ENCODE peak calls at places on chromosomes 3 and 15, in four cellular contexts. One of them, this sample, is unnamed.

GRCh38 chr15:69074011-69074842 is 59.7 kb downstream of the NOX5 start:
- DNase-seq in IMR-90: peak; percentile 54
- DNase-seq in GM23248: peak; percentile 67
- DNase-seq in gastrocnemius medialis: no peak
- DNase-seq in this sample: peak; percentile 69

GRCh38 chr3:37627951-37628620 is 233.6 kb upstream of the CTDSPL start:
- DNase-seq in IMR-90: no peak
- DNase-seq in GM23248: no peak
- DNase-seq in gastrocnemius medialis: no peak
- DNase-seq in this sample: no peak

GRCh38 chr3:129277829-129278271 is 820 bp upstream of the HMCES start:
- DNase-seq in IMR-90: peak; percentile 19
- DNase-seq in GM23248: peak; percentile 47
- DNase-seq in gastrocnemius medialis: no peak
- DNase-seq in this sample: no peak

GRCh38 chr15:47932829-47933696 is 187.7 kb upstream of the SLC24A5 start:
- DNase-seq in IMR-90: no peak
- DNase-seq in GM23248: no peak
- DNase-seq in gastrocnemius medialis: no peak
- DNase-seq in this sample: no peak

GRCh38 chr15:40900256-40901052 is 6.2 kb downstream of the VPS18 start:
- DNase-seq in IMR-90: no peak
- DNase-seq in GM23248: no peak
- DNase-seq in gastrocnemius medialis: no peak
- DNase-seq in this sample: no peak

GRCh38 chr3:33717616-33717865 is 513 bp downstream of the CLASP2 start:
- DNase-seq in IMR-90: peak; percentile 48
- DNase-seq in GM23248: peak; percentile 83
- DNase-seq in gastrocnemius medialis: peak; percentile 47
- DNase-seq in this sample: peak; percentile 76

GRCh38 chr15:56667517-56667916 is 65.8 kb downstream of the ZNF280D start:
- DNase-seq in IMR-90: no peak
- DNase-seq in GM23248: no peak
- DNase-seq in gastrocnemius medialis: no peak
- DNase-seq in this sample: peak; percentile 36

GRCh38 chr15:38843736-38844590 is 279.3 kb upstream of the RASGRP1 start:
- DNase-seq in IMR-90: peak; percentile 81
- DNase-seq in GM23248: peak; percentile 82
- DNase-seq in gastrocnemius medialis: no peak
- DNase-seq in this sample: no peak

GRCh38 chr3:177362646-177363045 is 165.4 kb upstream of the TBL1XR1 start:
- DNase-seq in IMR-90: no peak
- DNase-seq in GM23248: no peak
- DNase-seq in gastrocnemius medialis: no peak
- DNase-seq in this sample: no peak

GRCh38 chr15:66995257-66995656 is 70.1 kb upstream of the SMAD3 start:
- DNase-seq in IMR-90: peak; percentile 86
- DNase-seq in GM23248: peak; percentile 81
- DNase-seq in gastrocnemius medialis: no peak
- DNase-seq in this sample: no peak

GRCh38 chr3:31908391-31909097 is 72.5 kb downstream of the OSBPL10 start:
- DNase-seq in IMR-90: peak; percentile 14
- DNase-seq in GM23248: peak; percentile 32
- DNase-seq in gastrocnemius medialis: no peak
- DNase-seq in this sample: no peak

GRCh38 chr3:129440648-129441190 is 695 bp downstream of the IFT122 start:
- DNase-seq in IMR-90: no peak
- DNase-seq in GM23248: no peak
- DNase-seq in gastrocnemius medialis: no peak
- DNase-seq in this sample: no peak

GRCh38 chr15:72968531-72968922 is 83.7 kb upstream of the NEO1 start:
- DNase-seq in IMR-90: no peak
- DNase-seq in GM23248: no peak
- DNase-seq in gastrocnemius medialis: no peak
- DNase-seq in this sample: no peak

GRCh38 chr3:25573386-25574171 is 91.1 kb downstream of the TOP2B start:
- DNase-seq in IMR-90: peak; percentile 65
- DNase-seq in GM23248: peak; percentile 48
- DNase-seq in gastrocnemius medialis: no peak
- DNase-seq in this sample: no peak

GRCh38 chr15:63048986-63049665 is 6.6 kb downstream of the TPM1 start:
- DNase-seq in IMR-90: peak; percentile 66
- DNase-seq in GM23248: peak; percentile 75
- DNase-seq in gastrocnemius medialis: peak; percentile 40
- DNase-seq in this sample: no peak

DNA sequence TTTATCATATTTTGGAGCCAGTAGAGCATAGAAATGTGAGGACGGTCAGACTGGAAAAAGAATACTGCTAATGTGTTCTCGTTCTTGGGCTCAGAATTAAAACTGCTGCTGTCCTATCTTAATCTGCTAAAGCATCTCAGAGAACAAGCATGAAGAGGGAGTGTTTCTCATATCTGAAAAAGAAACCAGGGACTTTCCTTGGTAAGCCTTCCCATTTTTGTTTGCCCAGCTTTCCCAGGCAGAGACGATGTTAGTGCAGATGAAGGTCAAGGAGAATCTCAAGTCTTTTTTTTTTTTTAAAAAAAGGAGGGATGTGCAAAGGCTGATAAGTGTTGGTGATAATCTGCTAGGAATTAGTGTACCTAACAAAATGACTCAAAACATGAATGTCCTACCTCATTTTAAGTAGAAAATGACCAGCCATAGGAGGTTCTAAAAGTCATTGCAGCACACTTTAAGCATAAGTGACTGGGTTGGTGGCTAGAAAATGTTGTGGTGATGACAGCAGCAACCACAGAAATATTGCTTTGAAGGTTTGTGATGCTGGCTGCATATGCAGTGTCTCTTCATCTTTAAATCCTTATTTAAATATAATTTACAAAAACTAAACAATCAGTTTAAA is 55.1 kb downstream of the CMSS1 start:
- DNase-seq in IMR-90: no peak
- DNase-seq in GM23248: peak; percentile 46
- DNase-seq in gastrocnemius medialis: no peak
- DNase-seq in this sample: no peak
- H3K4me3 ChIP-seq in IMR-90: peak overlapping the region; percentile 23
- H3K4me3 ChIP-seq in GM23248: peak overlapping the region; percentile 95
- H3K4me3 ChIP-seq in gastrocnemius medialis: peak overlapping the region; percentile 70
- H3K4me3 ChIP-seq in this sample: peak overlapping the region; percentile 66

DNA sequence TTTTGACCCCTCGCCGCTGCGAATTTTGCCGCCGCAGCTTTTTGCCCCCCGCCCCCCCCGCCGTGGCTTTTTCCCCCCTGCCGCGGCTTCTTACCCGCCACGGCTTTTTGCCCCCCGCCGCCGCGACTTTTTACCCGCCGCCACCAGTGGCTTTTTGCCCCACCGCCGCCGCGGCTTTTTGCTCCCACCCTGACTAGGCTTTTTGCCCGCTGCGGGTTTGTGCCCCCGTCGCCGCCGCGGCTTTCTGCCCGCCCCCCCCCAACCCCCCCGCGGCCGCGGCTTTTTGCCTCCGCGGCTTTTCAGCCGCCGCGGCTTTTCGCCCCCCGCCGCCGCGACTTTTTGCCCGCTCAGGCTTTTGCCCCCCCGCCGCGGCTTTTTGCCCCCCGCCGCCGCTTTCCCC is 598.1 kb downstream of the GOLGA6L6 start:
- DNase-seq in IMR-90: no peak
- DNase-seq in GM23248: no peak
- DNase-seq in gastrocnemius medialis: no peak
- DNase-seq in this sample: no peak
- H3K27ac ChIP-seq in IMR-90: no peak overlapping the region
- H3K27ac ChIP-seq in GM23248: no peak overlapping the region
- H3K27ac ChIP-seq in gastrocnemius medialis: no peak overlapping the region
- H3K27ac ChIP-seq in this sample: no peak overlapping the region

DNA sequence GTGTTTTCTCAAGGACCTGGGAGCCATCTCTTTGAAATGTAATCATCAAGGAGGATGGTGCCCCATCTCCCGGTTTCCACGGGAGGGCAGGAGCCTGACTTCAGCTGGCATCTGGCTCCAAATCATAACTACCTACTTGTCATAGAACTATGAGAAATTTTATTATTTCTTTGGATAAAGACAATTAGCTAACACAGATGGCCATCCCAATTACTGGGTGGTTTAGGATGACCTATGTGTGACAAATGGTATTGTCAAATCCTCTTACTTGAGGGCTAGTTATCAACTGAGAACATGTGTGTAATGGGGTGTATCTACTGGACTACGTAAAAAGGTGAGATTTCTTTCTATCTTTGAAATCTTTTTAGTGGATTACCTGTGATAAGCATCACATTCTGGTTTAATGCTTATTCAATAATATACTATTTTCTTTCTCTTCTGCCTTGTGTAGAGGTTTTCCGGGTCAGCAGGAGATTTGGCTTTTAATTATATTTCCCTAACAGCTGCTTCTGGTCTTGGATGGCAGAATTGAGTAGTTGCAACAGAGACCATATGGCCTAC is 15.3 kb upstream of the PARP14 start:
- DNase-seq in IMR-90: no peak
- DNase-seq in GM23248: no peak
- DNase-seq in gastrocnemius medialis: no peak
- DNase-seq in this sample: no peak
- H3K4me3 ChIP-seq in IMR-90: no peak overlapping the region
- H3K4me3 ChIP-seq in GM23248: no peak overlapping the region
- H3K4me3 ChIP-seq in gastrocnemius medialis: no peak overlapping the region
- H3K4me3 ChIP-seq in this sample: no peak overlapping the region

DNA sequence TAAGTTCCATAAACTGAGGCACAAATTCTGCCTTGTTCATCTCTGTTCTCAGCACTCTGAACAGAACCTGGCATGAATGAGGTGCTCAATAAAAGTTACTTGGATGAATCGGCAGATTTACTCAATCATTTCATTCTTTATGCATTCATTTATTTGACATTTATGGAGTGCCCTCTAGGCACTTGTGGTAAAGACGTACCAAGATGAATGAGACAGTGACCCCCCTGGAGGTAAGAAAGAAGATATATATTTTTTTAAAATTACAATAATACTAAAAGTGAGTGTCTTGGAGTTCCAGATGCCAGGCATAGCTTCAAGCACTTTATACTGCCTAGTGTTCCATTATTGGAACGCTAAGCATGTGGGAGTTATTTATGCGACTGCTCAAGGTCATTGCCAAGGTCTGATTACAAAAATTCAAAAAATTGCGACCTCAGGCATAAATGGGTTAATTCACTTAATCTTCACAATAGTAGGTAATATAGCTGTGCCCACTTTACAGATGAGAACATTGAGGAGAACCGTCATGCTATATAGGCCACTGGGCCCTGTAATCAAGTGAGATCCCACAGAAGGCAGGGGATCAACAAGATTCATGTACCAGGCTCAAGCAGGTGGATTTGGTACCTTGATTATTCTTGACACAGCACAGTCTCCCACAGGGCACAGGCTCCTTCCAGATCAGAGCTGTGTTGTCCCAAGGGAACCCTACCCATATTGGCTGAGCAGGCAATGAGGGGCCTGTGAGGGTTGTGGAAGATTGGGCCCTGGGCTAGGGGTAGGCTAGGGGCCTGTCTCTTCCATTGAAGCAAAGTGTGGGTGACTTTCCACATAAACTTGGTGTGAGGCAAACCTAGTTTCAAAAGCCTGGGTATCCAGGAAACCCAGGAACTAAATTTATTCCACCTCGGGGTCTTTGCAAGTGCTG is 10.7 kb downstream of the XIRP1 start:
- DNase-seq in IMR-90: no peak
- DNase-seq in GM23248: no peak
- DNase-seq in gastrocnemius medialis: no peak
- DNase-seq in this sample: no peak
- H3K27ac ChIP-seq in IMR-90: no peak overlapping the region
- H3K27ac ChIP-seq in GM23248: no peak overlapping the region
- H3K27ac ChIP-seq in gastrocnemius medialis: peak overlapping the region; percentile 97
- H3K27ac ChIP-seq in this sample: peak overlapping the region; percentile 82

GRCh38 chr15:76994971-76995945 is at the start of gene PSTPIP1:
- DNase-seq in IMR-90: no peak
- DNase-seq in GM23248: peak; percentile 66
- DNase-seq in gastrocnemius medialis: no peak
- DNase-seq in this sample: peak; percentile 13
- H3K4me3 ChIP-seq in IMR-90: no peak within 1 kb of the TSS
- H3K4me3 ChIP-seq in GM23248: no peak within 1 kb of the TSS
- H3K4me3 ChIP-seq in gastrocnemius medialis: peak within 1 kb of the TSS; percentile 35
- H3K4me3 ChIP-seq in this sample: no peak within 1 kb of the TSS

This sample was measured in adrenal gland.